ENCODE peak calls at places on chromosome 14, in seven cellular contexts. One of them, this sample, is unnamed. For H3K4me1 and H3K36me3, the result is how much of the 10 kb centered on the place peaks cover.

GRCh38 chr14:104892517-104893434 is 27.7 kb downstream of the CEP170B start:
- DNase-seq in sigmoid colon: peak
- DNase-seq in CD8-positive, alpha-beta memory T cell: no peak
- DNase-seq in lung: no peak
- DNase-seq in heart right ventricle: peak
- DNase-seq in BE2C: peak
- DNase-seq in left ventricle myocardium inferior: no peak
- DNase-seq in this sample: no peak

GRCh38 chr14:46818147-46818546 is 166.6 kb upstream of the RPL10L start:
- DNase-seq in sigmoid colon: no peak
- DNase-seq in CD8-positive, alpha-beta memory T cell: no peak
- DNase-seq in lung: no peak
- DNase-seq in heart right ventricle: no peak
- DNase-seq in BE2C: no peak
- DNase-seq in left ventricle myocardium inferior: no peak
- DNase-seq in this sample: no peak

GRCh38 chr14:29518335-29518734 is 409.3 kb downstream of the PRKD1 start:
- DNase-seq in sigmoid colon: no peak
- DNase-seq in CD8-positive, alpha-beta memory T cell: no peak
- DNase-seq in lung: no peak
- DNase-seq in heart right ventricle: no peak
- DNase-seq in BE2C: no peak
- DNase-seq in left ventricle myocardium inferior: no peak
- DNase-seq in this sample: peak

GRCh38 chr14:20197459-20197858 is 6.8 kb downstream of the OR11G2 start:
- DNase-seq in sigmoid colon: no peak
- DNase-seq in CD8-positive, alpha-beta memory T cell: no peak
- DNase-seq in lung: no peak
- DNase-seq in heart right ventricle: no peak
- DNase-seq in BE2C: no peak
- DNase-seq in left ventricle myocardium inferior: no peak
- DNase-seq in this sample: no peak

GRCh38 chr14:84225243-84225642 is 1304.7 kb upstream of the FLRT2 start:
- DNase-seq in sigmoid colon: peak
- DNase-seq in CD8-positive, alpha-beta memory T cell: no peak
- DNase-seq in lung: peak
- DNase-seq in heart right ventricle: peak
- DNase-seq in BE2C: no peak
- DNase-seq in left ventricle myocardium inferior: peak
- DNase-seq in this sample: peak

GRCh38 chr14:23347406-23348296 is 5.0 kb downstream of the SLC22A17 start:
- DNase-seq in sigmoid colon: no peak
- DNase-seq in CD8-positive, alpha-beta memory T cell: no peak
- DNase-seq in lung: no peak
- DNase-seq in heart right ventricle: no peak
- DNase-seq in BE2C: no peak
- DNase-seq in left ventricle myocardium inferior: no peak
- DNase-seq in this sample: no peak

GRCh38 chr14:52873694-52874093 is 77.2 kb downstream of the FERMT2 start:
- DNase-seq in sigmoid colon: peak
- DNase-seq in CD8-positive, alpha-beta memory T cell: no peak
- DNase-seq in lung: no peak
- DNase-seq in heart right ventricle: no peak
- DNase-seq in BE2C: no peak
- DNase-seq in left ventricle myocardium inferior: no peak
- DNase-seq in this sample: peak

GRCh38 chr14:36477266-36477665 is 42.8 kb downstream of the NKX2-1 start:
- DNase-seq in sigmoid colon: no peak
- DNase-seq in CD8-positive, alpha-beta memory T cell: no peak
- DNase-seq in lung: no peak
- DNase-seq in heart right ventricle: no peak
- DNase-seq in BE2C: no peak
- DNase-seq in left ventricle myocardium inferior: no peak
- DNase-seq in this sample: no peak

GRCh38 chr14:103819503-103820307 is 27.7 kb downstream of the PPP1R13B start:
- DNase-seq in sigmoid colon: peak
- DNase-seq in CD8-positive, alpha-beta memory T cell: no peak
- DNase-seq in lung: peak
- DNase-seq in heart right ventricle: peak
- DNase-seq in BE2C: peak
- DNase-seq in left ventricle myocardium inferior: peak
- DNase-seq in this sample: peak

GRCh38 chr14:100605230-100605629 is 18.0 kb upstream of the BEGAIN start:
- DNase-seq in sigmoid colon: peak
- DNase-seq in CD8-positive, alpha-beta memory T cell: no peak
- DNase-seq in lung: no peak
- DNase-seq in heart right ventricle: no peak
- DNase-seq in BE2C: no peak
- DNase-seq in left ventricle myocardium inferior: no peak
- DNase-seq in this sample: no peak

GRCh38 chr14:95488376-95489162 is 27.9 kb downstream of the SYNE3 start:
- DNase-seq in sigmoid colon: no peak
- DNase-seq in CD8-positive, alpha-beta memory T cell: no peak
- DNase-seq in lung: no peak
- DNase-seq in heart right ventricle: no peak
- DNase-seq in BE2C: no peak
- DNase-seq in left ventricle myocardium inferior: peak
- DNase-seq in this sample: no peak

GRCh38 chr14:33897382-33897781 is 53.5 kb downstream of the EGLN3 start:
- DNase-seq in sigmoid colon: no peak
- DNase-seq in CD8-positive, alpha-beta memory T cell: no peak
- DNase-seq in lung: no peak
- DNase-seq in heart right ventricle: no peak
- DNase-seq in BE2C: no peak
- DNase-seq in left ventricle myocardium inferior: no peak
- DNase-seq in this sample: no peak

GRCh38 chr14:63543826-63544320 is 696 bp upstream of the PPP2R5E start:
- DNase-seq in sigmoid colon: no peak
- DNase-seq in CD8-positive, alpha-beta memory T cell: no peak
- DNase-seq in lung: no peak
- DNase-seq in heart right ventricle: no peak
- DNase-seq in BE2C: no peak
- DNase-seq in left ventricle myocardium inferior: no peak
- DNase-seq in this sample: peak

GRCh38 chr14:65095633-65096205 is 6.6 kb downstream of the MAX start:
- DNase-seq in sigmoid colon: peak
- DNase-seq in CD8-positive, alpha-beta memory T cell: no peak
- DNase-seq in lung: peak
- DNase-seq in heart right ventricle: peak
- DNase-seq in BE2C: peak
- DNase-seq in left ventricle myocardium inferior: peak
- DNase-seq in this sample: peak

GRCh38 chr14:79997509-79998210 is 213.6 kb downstream of the DIO2 start:
- DNase-seq in sigmoid colon: no peak
- DNase-seq in CD8-positive, alpha-beta memory T cell: no peak
- DNase-seq in lung: no peak
- DNase-seq in heart right ventricle: no peak
- DNase-seq in BE2C: no peak
- DNase-seq in left ventricle myocardium inferior: no peak
- DNase-seq in this sample: no peak

GRCh38 chr14:53842938-53843337 is 113.7 kb downstream of the BMP4 start:
- DNase-seq in sigmoid colon: no peak
- DNase-seq in CD8-positive, alpha-beta memory T cell: no peak
- DNase-seq in lung: no peak
- DNase-seq in heart right ventricle: no peak
- DNase-seq in BE2C: no peak
- DNase-seq in left ventricle myocardium inferior: no peak
- DNase-seq in this sample: no peak

GRCh38 chr14:90050271-90050670 is 11.5 kb upstream of the KCNK13 start:
- DNase-seq in sigmoid colon: no peak
- DNase-seq in CD8-positive, alpha-beta memory T cell: no peak
- DNase-seq in lung: no peak
- DNase-seq in heart right ventricle: no peak
- DNase-seq in BE2C: no peak
- DNase-seq in left ventricle myocardium inferior: no peak
- DNase-seq in this sample: no peak

GRCh38 chr14:22044193-22044592 is 370.6 kb upstream of the OR4E1 start:
- DNase-seq in sigmoid colon: no peak
- DNase-seq in CD8-positive, alpha-beta memory T cell: no peak
- DNase-seq in lung: no peak
- DNase-seq in heart right ventricle: no peak
- DNase-seq in BE2C: no peak
- DNase-seq in left ventricle myocardium inferior: no peak
- DNase-seq in this sample: no peak

GRCh38 chr14:54085137-54085810 is 128.6 kb upstream of the BMP4 start:
- DNase-seq in sigmoid colon: no peak
- DNase-seq in CD8-positive, alpha-beta memory T cell: no peak
- DNase-seq in lung: no peak
- DNase-seq in heart right ventricle: no peak
- DNase-seq in BE2C: no peak
- DNase-seq in left ventricle myocardium inferior: no peak
- DNase-seq in this sample: no peak

GRCh38 chr14:75224561-75224960 is 48.1 kb upstream of the TMED10 start:
- DNase-seq in sigmoid colon: no peak
- DNase-seq in CD8-positive, alpha-beta memory T cell: no peak
- DNase-seq in lung: no peak
- DNase-seq in heart right ventricle: no peak
- DNase-seq in BE2C: no peak
- DNase-seq in left ventricle myocardium inferior: no peak
- DNase-seq in this sample: no peak
- H3K4me1 ChIP-seq in sigmoid colon: under half
- H3K4me1 ChIP-seq in CD8-positive, alpha-beta memory T cell: under half
- H3K4me1 ChIP-seq in lung: under half
- H3K4me1 ChIP-seq in heart right ventricle: under half
- H3K4me1 ChIP-seq in BE2C: under half
- H3K4me1 ChIP-seq in left ventricle myocardium inferior: under half
- H3K4me1 ChIP-seq in this sample: under half

GRCh38 chr14:31172084-31172483 is 35.5 kb downstream of the HECTD1 start:
- DNase-seq in sigmoid colon: no peak
- DNase-seq in CD8-positive, alpha-beta memory T cell: no peak
- DNase-seq in lung: no peak
- DNase-seq in heart right ventricle: no peak
- DNase-seq in BE2C: no peak
- DNase-seq in left ventricle myocardium inferior: no peak
- DNase-seq in this sample: no peak
- H3K36me3 ChIP-seq in sigmoid colon: half or more
- H3K36me3 ChIP-seq in CD8-positive, alpha-beta memory T cell: under half
- H3K36me3 ChIP-seq in lung: under half
- H3K36me3 ChIP-seq in heart right ventricle: half or more
- H3K36me3 ChIP-seq in BE2C: half or more
- H3K36me3 ChIP-seq in left ventricle myocardium inferior: half or more
- H3K36me3 ChIP-seq in this sample: half or more

DNA sequence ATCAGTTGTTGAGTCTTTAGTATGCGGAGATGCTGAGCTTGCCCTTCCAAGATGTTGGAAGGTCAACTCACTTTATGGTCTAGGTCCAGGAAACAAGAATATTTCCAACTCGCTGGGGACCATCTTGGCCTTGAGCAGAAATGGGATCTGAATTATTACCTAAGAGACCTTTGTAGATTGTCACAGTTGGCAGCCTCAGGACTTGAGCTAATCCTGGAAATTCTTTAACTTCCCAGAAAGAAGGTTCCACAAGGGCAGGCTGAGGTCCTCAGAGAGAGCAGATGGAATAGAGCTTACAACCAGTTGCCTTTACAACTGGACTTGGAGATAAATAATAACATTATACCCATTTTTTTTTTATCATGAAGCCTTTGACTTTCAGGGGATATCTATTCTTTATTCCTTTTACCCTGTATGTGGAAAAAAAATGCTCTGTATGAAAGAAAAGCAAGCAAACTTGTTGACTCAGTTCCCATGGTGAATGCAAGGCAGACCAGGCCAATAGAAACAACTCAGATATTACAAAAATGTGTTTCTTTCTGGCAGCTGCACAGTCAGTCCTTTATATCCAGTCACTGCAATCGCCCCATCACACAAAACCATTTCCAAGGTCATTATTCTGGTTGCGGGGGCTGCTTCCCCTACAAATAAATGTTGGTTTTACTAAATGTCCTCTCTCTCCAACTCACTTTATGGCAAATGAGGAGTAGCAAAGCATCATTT is 401.4 kb downstream of the ZFP36L1 start:
- DNase-seq in sigmoid colon: no peak
- DNase-seq in CD8-positive, alpha-beta memory T cell: no peak
- DNase-seq in lung: no peak
- DNase-seq in heart right ventricle: peak
- DNase-seq in BE2C: no peak
- DNase-seq in left ventricle myocardium inferior: no peak
- DNase-seq in this sample: no peak
- H3K4me1 ChIP-seq in sigmoid colon: half or more
- H3K4me1 ChIP-seq in CD8-positive, alpha-beta memory T cell: under half
- H3K4me1 ChIP-seq in lung: under half
- H3K4me1 ChIP-seq in heart right ventricle: half or more
- H3K4me1 ChIP-seq in BE2C: under half
- H3K4me1 ChIP-seq in left ventricle myocardium inferior: half or more
- H3K4me1 ChIP-seq in this sample: under half

GRCh38 chr14:102050026-102050405 is 36.8 kb downstream of the HSP90AA1 start:
- DNase-seq in sigmoid colon: no peak
- DNase-seq in CD8-positive, alpha-beta memory T cell: no peak
- DNase-seq in lung: no peak
- DNase-seq in heart right ventricle: no peak
- DNase-seq in BE2C: no peak
- DNase-seq in left ventricle myocardium inferior: no peak
- DNase-seq in this sample: no peak

GRCh38 chr14:102046337-102047278 is 40.2 kb downstream of the HSP90AA1 start:
- DNase-seq in sigmoid colon: peak
- DNase-seq in CD8-positive, alpha-beta memory T cell: peak
- DNase-seq in lung: peak
- DNase-seq in heart right ventricle: peak
- DNase-seq in BE2C: peak
- DNase-seq in left ventricle myocardium inferior: peak
- DNase-seq in this sample: peak

GRCh38 chr14:102050625-102051024 is 36.2 kb downstream of the HSP90AA1 start:
- DNase-seq in sigmoid colon: no peak
- DNase-seq in CD8-positive, alpha-beta memory T cell: no peak
- DNase-seq in lung: no peak
- DNase-seq in heart right ventricle: no peak
- DNase-seq in BE2C: no peak
- DNase-seq in left ventricle myocardium inferior: no peak
- DNase-seq in this sample: peak

GRCh38 chr14:102047808-102048540 is 38.9 kb downstream of the HSP90AA1 start:
- DNase-seq in sigmoid colon: no peak
- DNase-seq in CD8-positive, alpha-beta memory T cell: no peak
- DNase-seq in lung: no peak
- DNase-seq in heart right ventricle: no peak
- DNase-seq in BE2C: no peak
- DNase-seq in left ventricle myocardium inferior: no peak
- DNase-seq in this sample: no peak

DNA sequence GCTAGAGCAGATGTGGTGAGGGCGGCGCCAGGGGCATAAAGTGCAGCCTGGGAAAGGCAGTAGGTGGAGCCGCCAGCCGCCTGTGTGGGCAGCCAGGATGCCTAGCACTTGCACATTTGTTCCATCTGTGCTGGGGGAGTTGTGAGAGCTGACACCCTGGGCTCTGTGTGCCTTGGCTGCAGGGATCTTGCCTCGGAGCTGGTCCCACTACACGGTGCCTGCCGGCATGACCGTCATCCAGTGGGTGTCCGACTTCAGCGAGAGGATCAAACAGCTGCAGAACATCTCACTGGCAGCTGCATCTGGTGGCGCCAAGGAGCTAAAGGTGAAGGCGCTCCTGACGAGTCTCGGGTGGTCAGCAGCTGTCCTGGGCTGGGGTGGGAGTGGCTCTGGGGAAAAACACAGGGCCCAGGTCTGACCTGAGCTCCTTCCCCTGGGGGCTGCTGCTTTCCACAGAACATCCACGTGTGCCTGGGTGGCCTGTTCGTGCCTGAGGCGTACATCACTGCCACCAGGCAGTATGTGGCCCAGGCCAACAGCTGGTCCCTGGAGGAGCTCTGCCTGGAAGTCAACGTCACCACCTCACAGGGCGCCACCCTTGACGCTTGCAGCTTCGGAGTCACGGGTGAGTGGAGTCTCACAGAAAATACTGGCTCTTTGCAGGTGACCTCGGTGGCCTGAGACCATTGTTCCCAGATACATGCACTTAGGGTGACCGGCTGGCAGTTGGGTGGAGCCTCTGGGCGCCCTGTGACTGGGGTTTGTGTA is 37.4 kb downstream of the HSP90AA1 start:
- DNase-seq in sigmoid colon: no peak
- DNase-seq in CD8-positive, alpha-beta memory T cell: no peak
- DNase-seq in lung: no peak
- DNase-seq in heart right ventricle: no peak
- DNase-seq in BE2C: no peak
- DNase-seq in left ventricle myocardium inferior: no peak
- DNase-seq in this sample: no peak
- H3K36me3 ChIP-seq in sigmoid colon: half or more
- H3K36me3 ChIP-seq in CD8-positive, alpha-beta memory T cell: under half
- H3K36me3 ChIP-seq in lung: under half
- H3K36me3 ChIP-seq in heart right ventricle: half or more
- H3K36me3 ChIP-seq in BE2C: half or more
- H3K36me3 ChIP-seq in left ventricle myocardium inferior: half or more
- H3K36me3 ChIP-seq in this sample: half or more

This sample was measured in A673.